ENCODE peak calls at places on chromosomes 2 and 18, in seven cellular contexts. A, C, M, I, K, F and B are unnamed samples.

GRCh38 chr2:177237932-177238331 is 25.3 kb downstream of the HNRNPA3 start:
- ATAC-seq in A (no peak), C (no peak), M (no peak), I (no peak), K (no peak), F (no peak), B (no peak)

GRCh38 chr2:30425326-30425725 is 21.7 kb upstream of the LCLAT1 start:
- ATAC-seq in A (no peak), C (peak), M (peak), I (no peak), K (no peak), F (no peak), B (no peak)

GRCh38 chr2:98806266-98806697 is 75.3 kb upstream of the MGAT4A start:
- ATAC-seq in A (peak), C (peak), M (peak), I (peak), K (no peak), F (no peak), B (no peak)

GRCh38 chr2:174446531-174446930 is 40.3 kb downstream of the GPR155 start:
- ATAC-seq in A (no peak), C (no peak), M (no peak), I (no peak), K (no peak), F (no peak), B (no peak)

GRCh38 chr2:223108376-223109100 is 56.5 kb downstream of the KCNE4 start:
- ATAC-seq in A (no peak), C (no peak), M (no peak), I (no peak), K (no peak), F (no peak), B (no peak)

GRCh38 chr2:111157071-111157661 is 36.5 kb downstream of the BCL2L11 start:
- ATAC-seq in A (no peak), C (no peak), M (no peak), I (no peak), K (no peak), F (peak), B (peak)

GRCh38 chr2:207782238-207783030 is 12.7 kb upstream of the FZD5 start:
- ATAC-seq in A (no peak), C (no peak), M (no peak), I (no peak), K (no peak), F (no peak), B (no peak)

GRCh38 chr18:44700652-44701051 is 20.0 kb downstream of the SETBP1 start:
- ATAC-seq in A (peak), C (peak), M (no peak), I (peak), K (peak), F (peak), B (peak)

GRCh38 chr2:158391876-158392275 is 64.7 kb downstream of the CCDC148 start:
- ATAC-seq in A (no peak), C (no peak), M (no peak), I (no peak), K (peak), F (no peak), B (no peak)

GRCh38 chr2:57881998-57882884 is 164.4 kb upstream of the VRK2 start:
- ATAC-seq in A (no peak), C (no peak), M (no peak), I (no peak), K (no peak), F (no peak), B (no peak)

GRCh38 chr2:27736031-27736889 is 35.3 kb upstream of the MRPL33 start:
- ATAC-seq in A (peak), C (peak), M (no peak), I (no peak), K (no peak), F (no peak), B (no peak)

GRCh38 chr2:101828267-101829017 is 130.9 kb downstream of the MAP4K4 start:
- ATAC-seq in A (peak), C (peak), M (peak), I (no peak), K (peak), F (no peak), B (no peak)

GRCh38 chr2:60538136-60538535 is 15.3 kb downstream of the BCL11A start:
- ATAC-seq in A (no peak), C (no peak), M (peak), I (no peak), K (no peak), F (no peak), B (no peak)

GRCh38 chr2:169029341-169029740 is 1.8 kb downstream of the ABCB11 start:
- ATAC-seq in A (peak), C (peak), M (no peak), I (no peak), K (no peak), F (no peak), B (no peak)

GRCh38 chr2:62292190-62292589 is 96.3 kb downstream of the B3GNT2 start:
- ATAC-seq in A (peak), C (peak), M (peak), I (peak), K (no peak), F (no peak), B (no peak)

GRCh38 chr2:157989227-157989626 is 112.4 kb upstream of the UPP2 start:
- ATAC-seq in A (no peak), C (no peak), M (no peak), I (no peak), K (no peak), F (no peak), B (no peak)

GRCh38 chr2:108612514-108613183 is 78.4 kb downstream of the LIMS1 start:
- ATAC-seq in A (no peak), C (no peak), M (peak), I (no peak), K (peak), F (peak), B (peak)

GRCh38 chr2:14978836-14979235 is 346.3 kb downstream of the LRATD1 start:
- ATAC-seq in A (no peak), C (peak), M (no peak), I (peak), K (no peak), F (no peak), B (no peak)

GRCh38 chr18:77709107-77709506 is 459.5 kb downstream of the GALR1 start:
- ATAC-seq in A (no peak), C (no peak), M (no peak), I (no peak), K (no peak), F (no peak), B (no peak)

GRCh38 chr2:239380831-239381708 is 19.8 kb downstream of the HDAC4 start:
- ATAC-seq in A (no peak), C (no peak), M (no peak), I (no peak), K (peak), F (peak), B (peak)

GRCh38 chr2:11122380-11122779 is 32.9 kb upstream of the SLC66A3 start:
- ATAC-seq in A (no peak), C (no peak), M (no peak), I (no peak), K (no peak), F (no peak), B (no peak)

GRCh38 chr2:143728498-143728897 is 599.3 kb downstream of the ARHGAP15 start:
- ATAC-seq in A (no peak), C (no peak), M (no peak), I (no peak), K (peak), F (no peak), B (no peak)

GRCh38 chr2:201656740-201657139 is 13.4 kb upstream of the TMEM237 start:
- ATAC-seq in A (no peak), C (no peak), M (no peak), I (no peak), K (no peak), F (no peak), B (no peak)

GRCh38 chr2:174544802-174545201 is 52.8 kb downstream of the WIPF1 start:
- ATAC-seq in A (no peak), C (no peak), M (no peak), I (no peak), K (no peak), F (no peak), B (no peak)

GRCh38 chr2:19132967-19133366 is 225.5 kb downstream of the OSR1 start:
- ATAC-seq in A (no peak), C (no peak), M (no peak), I (no peak), K (no peak), F (no peak), B (no peak)

GRCh38 chr2:20914771-20915170 is 91.9 kb upstream of the LDAH start:
- ATAC-seq in A (no peak), C (no peak), M (no peak), I (no peak), K (no peak), F (no peak), B (no peak)

GRCh38 chr2:234955971-234956509 is 4.2 kb downstream of the SH3BP4 start:
- ATAC-seq in A (no peak), C (no peak), M (no peak), I (no peak), K (no peak), F (no peak), B (no peak)

GRCh38 chr2:112008910-112009485 is 46.1 kb upstream of the TMEM87B start:
- ATAC-seq in A (no peak), C (no peak), M (no peak), I (no peak), K (no peak), F (no peak), B (no peak)

GRCh38 chr2:27724191-27724590 is 47.3 kb upstream of the MRPL33 start:
- ATAC-seq in A (peak), C (peak), M (no peak), I (no peak), K (no peak), F (no peak), B (no peak)